ENCODE peak calls at places on chromosomes 6 and 20, in four cellular contexts. E is stimulated activated CD8-positive, alpha-beta memory T cell treated with anti-CD3 and anti-CD28 coated beads, Interleukin-2, amount 100 ng/mL, for 1 hour; A is spleen; N is hepatocyte. G is an unnamed sample.

GRCh38 chr6:42452171-42453026 is 673 bp upstream of the TRERF1 start:
- DNase-seq in E (no peak), A (peak), N (peak), G (no peak)

GRCh38 chr20:20461526-20461925 is 93.6 kb downstream of the INSM1 start:
- DNase-seq in A (no peak), N (no peak), E (no peak), G (no peak)

GRCh38 chr6:42764883-42765653 is 16.8 kb upstream of the BICRAL start:
- DNase-seq in E (no peak), N (no peak), A (no peak), G (no peak)

GRCh38 chr6:140779341-140779740 is 1353.4 kb upstream of the GJE1 start:
- DNase-seq in N (no peak), E (no peak), A (no peak), G (no peak)

GRCh38 chr20:4896971-4897497 is 104.3 kb downstream of the SLC23A2 start:
- DNase-seq in N (peak), E (no peak), A (peak), G (no peak)

GRCh38 chr20:63149531-63150207 is 66.3 kb downstream of the YTHDF1 start:
- DNase-seq in A (peak), E (no peak), N (no peak), G (no peak)

GRCh38 chr6:26330835-26331808 is 33.9 kb upstream of the BTN3A2 start:
- DNase-seq in A (no peak), E (no peak), N (peak), G (peak)

GRCh38 chr20:5535211-5535756 is 214.9 kb upstream of the SHLD1 start:
- DNase-seq in N (peak), E (no peak), A (no peak), G (no peak)

GRCh38 chr6:153214439-153214838 is 83.4 kb upstream of the RGS17 start:
- DNase-seq in N (no peak), A (no peak), E (no peak), G (no peak)

GRCh38 chr20:62889871-62890270 is 28.2 kb upstream of the TCFL5 start:
- DNase-seq in A (no peak), E (no peak), N (no peak), G (no peak)

GRCh38 chr6:107618672-107619071 is 128.8 kb downstream of the SOBP start:
- DNase-seq in A (peak), N (no peak), E (no peak), G (no peak)

GRCh38 chr6:117677553-117678131 is 2.4 kb downstream of the NUS1 start:
- DNase-seq in N (no peak), A (no peak), E (no peak), G (no peak)

GRCh38 chr6:21949211-21949801 is 347.5 kb downstream of the PRL start:
- DNase-seq in E (no peak), A (no peak), N (peak), G (no peak)

GRCh38 chr6:16206595-16207037 is 31.8 kb upstream of the GMPR start:
- DNase-seq in N (peak), E (no peak), A (no peak), G (no peak)

GRCh38 chr6:89895273-89895874 is 1.1 kb downstream of the GJA10 start:
- DNase-seq in A (no peak), N (peak), E (no peak), G (no peak)

GRCh38 chr20:19495905-19496703 is 262.0 kb upstream of the RIN2 start:
- DNase-seq in A (no peak), N (no peak), E (no peak), G (no peak)

GRCh38 chr6:21601932-21602390 is 8.4 kb downstream of the SOX4 start:
- DNase-seq in E (no peak), N (no peak), A (no peak), G (no peak)

GRCh38 chr6:99912657-99913056 is 81.4 kb downstream of the MCHR2 start:
- DNase-seq in E (no peak), N (no peak), A (no peak), G (no peak)

GRCh38 chr20:31704225-31705119 is 18.2 kb downstream of the BCL2L1 start:
- DNase-seq in A (no peak), N (peak), E (no peak), G (no peak)

GRCh38 chr6:6872924-6873344 is 234.8 kb upstream of the RREB1 start:
- DNase-seq in A (no peak), E (no peak), N (no peak), G (no peak)

GRCh38 chr20:11556410-11556809 is 361.3 kb upstream of the BTBD3 start:
- DNase-seq in N (no peak), A (no peak), E (no peak), G (no peak)

GRCh38 chr6:40378071-40378724 is 209.0 kb downstream of the LRFN2 start:
- DNase-seq in N (no peak), E (no peak), A (no peak), G (no peak)

GRCh38 chr6:26519359-26519758 is 18.8 kb upstream of the HMGN4 start:
- DNase-seq in E (no peak), N (no peak), A (no peak), G (no peak)

GRCh38 chr6:34004706-34005105 is 141.2 kb downstream of the GRM4 start:
- DNase-seq in E (no peak), N (no peak), A (no peak), G (no peak)

GRCh38 chr6:122005661-122006060 is 393.8 kb upstream of the HSF2 start:
- DNase-seq in E (no peak), A (no peak), N (no peak), G (no peak)

GRCh38 chr6:100202417-100203194 is 208.6 kb upstream of the MCHR2 start:
- DNase-seq in E (no peak), A (no peak), N (peak), G (no peak)

GRCh38 chr6:85078071-85078470 is 313.7 kb upstream of the TBX18 start:
- DNase-seq in E (no peak), A (no peak), N (peak), G (no peak)

GRCh38 chr20:56166781-56167465 is 81.6 kb upstream of the MC3R start:
- DNase-seq in A (no peak), N (no peak), E (no peak), G (no peak)

GRCh38 chr6:143410859-143411270 is 39.6 kb downstream of the ADAT2 start:
- DNase-seq in A (no peak), N (peak), E (no peak), G (no peak)

GRCh38 chr6:52261229-52261628 is 16.9 kb upstream of the IL17F start:
- DNase-seq in E (no peak), N (peak), A (no peak), G (no peak)

GRCh38 chr6:12238191-12238590 is 52.0 kb upstream of the EDN1 start:
- DNase-seq in E (no peak), N (no peak), A (no peak), G (no peak)

GRCh38 chr6:11702039-11702795 is 76.4 kb downstream of the ADTRP start:
- DNase-seq in E (no peak), N (peak), A (no peak), G (no peak)

GRCh38 chr20:25686081-25687077 is 10.3 kb downstream of the ZNF337 start:
- DNase-seq in N (no peak), E (no peak), A (peak), G (no peak)

GRCh38 chr6:151051164-151051563 is 185.7 kb downstream of the MTHFD1L start:
- DNase-seq in N (no peak), E (no peak), A (no peak), G (no peak)